ENCODE peak calls at places on chromosomes 7 and 10, in eight cellular contexts. X, A, I, G, S, U, Z and Q are unnamed samples.

GRCh38 chr10:102611514-102612095 is 32.7 kb upstream of the TRIM8 start:
- DNase-seq in I (no peak), G (no peak), A (no peak), U (no peak), X (peak), Z (no peak), S (no peak), Q (no peak)

GRCh38 chr7:90552521-90552920 is 43.6 kb upstream of the CDK14 start:
- DNase-seq in G (no peak), I (no peak), X (peak), A (no peak), U (peak), S (no peak), Z (no peak), Q (no peak)

GRCh38 chr7:5692112-5692844 is 89.2 kb downstream of the RNF216 start:
- DNase-seq in A (no peak), S (no peak), U (peak), X (peak), I (peak), G (no peak), Z (no peak), Q (no peak)

GRCh38 chr10:97100657-97101056 is 85.1 kb downstream of the SLIT1 start:
- DNase-seq in G (no peak), X (no peak), Z (no peak), A (no peak), U (no peak), S (no peak), I (no peak), Q (no peak)

GRCh38 chr7:67045496-67045995 is 48.9 kb downstream of the TYW1 start:
- DNase-seq in A (no peak), X (no peak), G (no peak), Z (no peak), U (no peak), S (no peak), I (no peak), Q (no peak)

GRCh38 chr10:122286872-122287271 is 15.8 kb downstream of the BTBD16 start:
- DNase-seq in S (no peak), I (peak), X (peak), A (no peak), G (no peak), U (peak), Z (no peak), Q (no peak)

GRCh38 chr10:84348431-84348830 is 20.0 kb downstream of the CCSER2 start:
- DNase-seq in I (no peak), X (peak), A (no peak), U (peak), G (no peak), Z (no peak), S (no peak), Q (no peak)

GRCh38 chr10:124468624-124469023 is 7.0 kb downstream of the LHPP start:
- DNase-seq in U (no peak), S (no peak), G (no peak), I (no peak), X (no peak), A (no peak), Z (no peak), Q (no peak)

GRCh38 chr10:75525646-75526045 is 94.2 kb downstream of the LRMDA start:
- DNase-seq in X (no peak), A (no peak), G (no peak), U (no peak), I (no peak), S (no peak), Z (no peak), Q (no peak)

GRCh38 chr10:67665491-67665890 is 30.5 kb downstream of the CTNNA3 start:
- DNase-seq in I (peak), A (no peak), G (no peak), Z (no peak), X (peak), U (peak), S (no peak), Q (no peak)

GRCh38 chr10:4069491-4069890 is 284.5 kb upstream of the KLF6 start:
- DNase-seq in U (peak), A (no peak), G (no peak), I (no peak), S (no peak), X (peak), Z (no peak), Q (no peak)